ENCODE peak calls at places on chromosomes 6 and 20, in four cellular contexts. G is left lung, P is IMR-90, W is BE2C. V is an unnamed sample.

GRCh38 chr20:542777-543368 is 717 bp downstream of the CSNK2A1 start:
- DNase-seq in G (peak; percentile 54), P (no peak), W (peak; percentile 7), V (no peak)

GRCh38 chr6:148249160-148249559 is 93.5 kb upstream of the SASH1 start:
- DNase-seq in G (no peak), P (no peak), W (no peak), V (no peak)

GRCh38 chr6:139144490-139145085 is 9.7 kb downstream of the HECA start:
- DNase-seq in G (no peak), P (no peak), W (no peak), V (no peak)

GRCh38 chr6:139249387-139249786 is 42.4 kb downstream of the TXLNB start:
- DNase-seq in G (no peak), P (no peak), W (no peak), V (no peak)

GRCh38 chr20:44020406-44021148 is 105.9 kb downstream of the TOX2 start:
- DNase-seq in G (no peak), P (no peak), W (peak; percentile 34), V (no peak)

GRCh38 chr6:141401851-141402250 is 730.9 kb upstream of the GJE1 start:
- DNase-seq in G (no peak), P (no peak), W (no peak), V (no peak)

GRCh38 chr6:32774428-32774827 is 11.1 kb upstream of the HLA-DQB2 start:
- DNase-seq in G (no peak), P (no peak), W (no peak), V (peak; percentile 59)

GRCh38 chr6:168031411-168032382 is 34.2 kb downstream of the KIF25 start:
- DNase-seq in G (no peak), P (peak; percentile 64), W (no peak), V (no peak)

GRCh38 chr20:44851545-44851944 is 34.0 kb upstream of the YWHAB start:
- DNase-seq in G (no peak), P (no peak), W (no peak), V (no peak)

GRCh38 chr6:42978487-42978792 is 541 bp downstream of the PEX6 start:
- DNase-seq in G (peak; percentile 39), P (no peak), W (no peak), V (no peak)

DNA sequence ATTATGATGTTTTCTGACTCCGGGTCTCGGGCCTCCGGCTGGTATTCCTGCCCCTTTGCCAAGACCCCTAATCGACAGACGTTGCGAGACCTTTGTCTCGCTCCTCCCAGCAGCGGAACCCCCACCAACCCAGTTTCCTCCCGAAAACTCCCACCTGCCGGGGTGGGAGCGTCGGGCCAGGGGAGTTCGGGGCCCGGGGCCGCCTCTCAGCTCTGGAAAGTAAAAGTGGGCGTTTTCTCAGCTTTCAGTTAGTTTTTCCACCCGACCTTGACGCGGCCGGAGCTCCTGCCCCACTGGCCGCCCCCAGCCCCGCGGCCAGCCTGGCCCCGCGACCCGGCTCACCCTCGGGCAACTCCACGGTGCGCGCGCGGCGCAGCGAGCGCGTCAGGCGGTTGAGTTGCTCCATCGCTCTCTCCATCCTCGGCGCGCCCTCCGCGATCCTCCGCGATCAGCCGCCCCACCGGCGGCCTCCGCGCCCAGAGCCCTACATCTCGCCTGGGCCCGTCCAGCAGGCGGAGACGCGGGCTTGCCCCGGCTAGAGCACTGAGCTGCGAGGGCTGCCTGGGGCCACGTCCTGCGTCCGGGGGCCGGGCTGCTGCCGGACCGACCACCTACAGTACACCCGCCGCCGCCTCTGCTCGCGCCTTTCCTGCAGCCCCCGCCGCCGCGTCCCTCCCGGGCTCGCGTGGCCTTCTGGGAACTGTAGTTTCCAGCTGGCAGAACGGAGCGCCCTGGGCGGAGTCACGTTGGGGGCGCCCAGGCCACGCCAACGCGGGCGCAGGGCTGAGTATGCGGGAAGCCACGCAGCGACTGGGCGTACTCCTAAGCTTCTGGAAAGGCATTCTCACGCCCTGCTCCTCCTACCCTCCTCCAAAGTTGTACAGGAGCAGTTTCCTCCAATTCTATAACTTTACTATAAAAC is at the start of gene HACE1:
- DNase-seq in G (peak; percentile 91), P (peak; percentile 83), W (peak; percentile 95), V (peak; percentile 90)
- H3K4me3 ChIP-seq in G (peak within 1 kb of the TSS; percentile 94), P (peak within 1 kb of the TSS; percentile 93), W (peak within 1 kb of the TSS; percentile 91), V (peak within 1 kb of the TSS; percentile 83)

DNA sequence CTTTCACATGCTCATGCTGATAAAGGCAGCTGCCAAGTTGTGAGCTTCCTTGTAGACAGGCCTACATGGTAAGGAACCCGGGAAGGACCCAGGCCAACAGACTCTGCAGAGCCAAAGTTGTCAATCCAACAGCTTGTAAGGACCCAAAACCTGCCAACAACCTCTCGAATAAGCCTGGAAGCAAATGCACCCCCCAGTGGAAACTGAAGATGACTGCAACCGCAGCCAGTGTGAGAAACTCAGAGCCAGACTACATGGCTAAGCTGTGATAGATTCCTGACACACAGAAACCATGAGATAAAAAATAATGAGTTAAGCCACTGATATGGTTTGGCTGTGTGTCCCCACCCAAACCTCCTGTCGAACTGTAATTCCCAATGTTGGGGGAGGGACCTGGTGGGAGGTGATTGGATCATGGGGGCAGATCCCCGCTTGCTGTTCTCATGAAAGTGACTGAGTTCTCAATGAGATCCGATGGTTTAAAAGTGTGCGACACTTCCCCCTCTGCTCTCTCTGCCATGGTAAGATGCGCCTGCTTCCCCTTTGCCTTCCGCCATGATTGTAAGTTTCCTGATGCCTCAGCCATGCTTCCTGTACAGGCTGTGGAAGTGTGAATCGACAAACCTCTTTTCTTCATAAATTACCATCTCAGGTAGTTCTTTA is 18.8 kb upstream of the CLPSL2 start:
- DNase-seq in G (no peak), P (peak; percentile 28), W (no peak), V (peak; percentile 38)
- TF ChIP-seq CTCF in G (no peak), P (peak; percentile 29), W (peak; percentile 43), V (peak; percentile 44)

GRCh38 chr20:38445901-38446425 is 10.8 kb upstream of the SNHG17 start:
- DNase-seq in G (no peak), P (no peak), W (no peak), V (no peak)
- H3K4me3 ChIP-seq in G (peak overlapping the region; percentile 95), P (peak overlapping the region; percentile 76), W (peak overlapping the region; percentile 98), V (no peak overlapping the region)

DNA sequence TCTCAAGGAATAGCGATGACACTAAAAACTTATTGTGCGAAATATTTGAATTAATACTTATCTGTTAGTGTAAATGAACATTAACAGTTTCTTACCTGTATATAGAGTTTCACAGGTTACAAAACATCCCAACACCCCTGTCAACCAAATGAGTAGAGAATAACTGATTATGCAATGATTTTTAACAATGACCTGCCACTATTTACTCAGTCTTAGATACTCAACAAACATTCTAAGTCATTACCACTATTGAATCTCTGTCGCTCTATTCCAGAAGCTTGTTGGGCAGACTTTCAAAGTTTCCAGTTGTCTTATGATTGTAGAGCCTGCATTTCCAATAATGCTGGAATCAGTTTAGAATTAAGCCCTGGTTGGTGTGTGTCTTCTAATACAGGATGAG is 85.5 kb downstream of the RNF182 start:
- DNase-seq in G (no peak), P (no peak), W (no peak), V (no peak)
- TF ChIP-seq CTCF in G (no peak), P (no peak), W (no peak), V (no peak)

DNA sequence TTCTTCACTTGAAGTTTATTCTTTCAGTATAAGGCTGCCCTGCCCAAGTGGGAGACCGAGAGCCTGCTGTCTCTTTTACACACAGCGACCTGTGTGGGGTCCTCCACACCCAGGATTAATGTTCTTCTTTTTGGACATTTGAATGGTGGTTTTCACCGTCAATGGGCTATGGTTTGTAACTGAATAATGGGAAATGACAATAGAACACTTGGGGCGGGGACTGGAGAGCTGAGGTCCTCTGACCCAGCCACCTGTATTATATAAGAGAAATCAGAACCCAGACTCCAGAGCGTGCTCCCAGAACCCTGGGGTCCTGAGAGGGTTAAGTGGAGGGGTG is 117.0 kb upstream of the ARMC2 start:
- DNase-seq in G (no peak), P (no peak), W (no peak), V (no peak)
- H3K4me3 ChIP-seq in G (no peak overlapping the region), P (no peak overlapping the region), W (no peak overlapping the region), V (no peak overlapping the region)

GRCh38 chr6:36985963-36986703 is at the start of gene MTCH1:
- DNase-seq in G (peak; percentile 92), P (peak; percentile 86), W (peak; percentile 92), V (peak; percentile 89)
- TF ChIP-seq CTCF in G (no peak), P (no peak), W (no peak), V (no peak)

GRCh38 chr6:142855877-142856606 is 88.9 kb downstream of the HIVEP2 start:
- DNase-seq in G (no peak), P (no peak), W (no peak), V (no peak)
- H3K4me3 ChIP-seq in G (no peak overlapping the region), P (no peak overlapping the region), W (no peak overlapping the region), V (no peak overlapping the region)

DNA sequence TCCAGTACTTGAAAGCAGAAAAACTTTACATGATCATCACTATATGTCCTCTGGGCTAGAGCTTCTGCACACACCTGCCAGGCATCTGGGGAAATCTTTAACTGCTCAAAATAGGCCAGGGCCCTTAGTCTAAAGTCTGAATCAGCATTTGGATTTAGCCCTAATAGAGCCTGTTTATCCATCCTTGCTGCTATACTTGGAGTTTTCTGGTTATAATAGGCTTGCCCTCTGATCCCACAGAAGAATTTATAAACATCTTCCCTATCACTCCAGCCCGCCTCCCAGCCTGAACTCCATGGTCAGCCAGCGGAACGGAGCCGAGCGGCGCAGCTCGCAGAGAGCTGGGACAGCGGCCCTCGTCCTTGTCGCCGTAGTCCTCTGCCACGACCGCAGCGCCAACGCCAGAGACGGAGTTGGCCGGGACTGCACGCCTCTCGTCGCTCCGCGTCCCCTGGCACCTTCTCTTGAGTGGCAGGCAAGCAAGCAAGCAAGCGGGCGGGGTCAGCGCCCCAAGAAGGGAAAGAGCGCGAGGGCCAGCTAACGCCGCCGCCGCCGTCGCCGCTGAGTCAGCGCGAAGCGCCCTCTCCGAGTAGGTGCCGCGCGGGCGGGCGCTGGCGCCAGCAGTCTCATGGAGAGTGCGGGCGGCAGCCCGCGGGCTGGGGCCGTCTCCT is 25.4 kb upstream of the ASIP start:
- DNase-seq in G (peak; percentile 91), P (peak; percentile 67), W (peak; percentile 92), V (peak; percentile 69)
- TF ChIP-seq CTCF in G (no peak), P (no peak), W (no peak), V (no peak)

DNA sequence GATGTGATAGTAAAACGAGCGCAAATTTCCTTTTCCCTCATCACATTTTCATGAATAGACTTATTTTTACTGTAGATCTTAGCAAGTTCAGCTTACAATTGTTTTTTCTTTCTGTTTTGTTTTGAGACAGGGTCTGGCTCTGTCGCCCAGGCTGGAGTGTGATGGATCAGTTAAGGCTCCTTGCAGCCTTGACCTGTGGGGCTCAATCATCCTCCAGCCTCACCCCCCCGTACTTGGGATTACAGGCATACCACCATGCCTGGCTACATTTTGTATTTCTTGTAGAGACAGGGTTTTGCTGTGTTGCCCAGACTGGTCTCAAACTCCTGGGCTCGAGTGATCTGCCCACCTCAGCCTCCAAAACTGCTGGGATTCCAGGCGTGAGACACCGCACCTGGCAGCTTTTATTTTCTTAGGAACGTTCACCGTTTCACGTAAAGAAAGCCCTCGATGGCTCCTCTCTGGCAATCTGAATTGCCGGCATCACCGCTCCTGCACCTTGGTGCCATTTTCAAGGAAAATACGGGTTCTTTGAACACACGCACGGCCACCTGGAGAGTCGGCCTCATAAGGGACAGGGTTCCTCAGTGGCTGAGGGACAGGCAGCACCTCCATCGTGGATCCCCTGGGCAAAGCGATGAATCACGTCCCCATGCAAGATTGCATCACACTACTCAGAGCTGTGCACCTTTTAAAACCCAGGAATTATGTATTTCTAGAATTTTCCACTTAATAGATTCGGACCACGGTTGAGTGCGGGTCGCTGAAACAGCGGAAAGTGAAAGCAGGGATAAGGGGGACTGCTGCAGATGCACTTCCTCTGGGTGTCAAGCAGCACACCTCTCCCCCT is 78.7 kb downstream of the IRF4 start:
- DNase-seq in G (no peak), P (no peak), W (no peak), V (peak; percentile 3)
- H3K4me3 ChIP-seq in G (no peak overlapping the region), P (no peak overlapping the region), W (no peak overlapping the region), V (no peak overlapping the region)